ENCODE peak calls at places on chromosome 10, in ten cellular contexts. T is spleen, S is breast epithelium, H is heart left ventricle, P is fibroblast of the aortic adventitia, F is colonic mucosa, Y is AG09309, I is choroid plexus epithelial cell, M is astrocyte of the spinal cord, E is foreskin keratinocyte. N is an unnamed sample.

GRCh38 chr10:44888861-44889260 is 22.3 kb upstream of the TMEM72 start:
- DNase-seq in T (no peak), S (no peak), H (no peak), P (no peak), F (peak), Y (no peak), I (no peak), M (no peak), E (no peak), N (no peak)

GRCh38 chr10:90847436-90847835 is 10.4 kb downstream of the HTR7 start:
- DNase-seq in T (no peak), S (peak), H (no peak), P (peak), F (no peak), Y (no peak), I (peak), M (peak), E (peak), N (no peak)

GRCh38 chr10:60139290-60139689 is 232.9 kb upstream of the CCDC6 start:
- DNase-seq in T (no peak), S (no peak), H (no peak), P (no peak), F (no peak), Y (no peak), I (no peak), M (no peak), E (no peak), N (no peak)

GRCh38 chr10:90872648-90873020 is 860 bp downstream of the RPP30 start:
- DNase-seq in T (no peak), S (no peak), H (no peak), P (no peak), F (no peak), Y (no peak), I (no peak), M (no peak), E (no peak), N (no peak)

GRCh38 chr10:32577448-32577847 is 131.5 kb downstream of the CCDC7 start:
- DNase-seq in T (no peak), S (no peak), H (no peak), P (no peak), F (no peak), Y (peak), I (peak), M (no peak), E (peak), N (no peak)

GRCh38 chr10:76643465-76643864 is 994.1 kb downstream of the KCNMA1 start:
- DNase-seq in T (no peak), S (no peak), H (no peak), P (no peak), F (peak), Y (no peak), I (no peak), M (no peak), E (no peak), N (no peak)

GRCh38 chr10:7795605-7796004 is 7.6 kb downstream of the ATP5F1C start:
- DNase-seq in T (no peak), S (no peak), H (no peak), P (peak), F (no peak), Y (no peak), I (peak), M (peak), E (no peak), N (no peak)

GRCh38 chr10:114181971-114182370 is 2.8 kb downstream of the TDRD1 start:
- DNase-seq in T (no peak), S (peak), H (peak), P (no peak), F (peak), Y (no peak), I (no peak), M (no peak), E (no peak), N (no peak)

GRCh38 chr10:30510932-30511700 is 77.1 kb downstream of the MAP3K8 start:
- DNase-seq in T (no peak), S (no peak), H (no peak), P (no peak), F (no peak), Y (no peak), I (peak), M (no peak), E (no peak), N (no peak)

GRCh38 chr10:44835300-44835699 is 75.8 kb upstream of the TMEM72 start:
- DNase-seq in T (no peak), S (no peak), H (no peak), P (no peak), F (no peak), Y (no peak), I (no peak), M (no peak), E (no peak), N (no peak)

GRCh38 chr10:22420787-22421517 is 75.7 kb downstream of the SPAG6 start:
- DNase-seq in T (no peak), S (no peak), H (no peak), P (peak), F (no peak), Y (no peak), I (peak), M (no peak), E (no peak), N (no peak)
- TF ChIP-seq CTCF in T (no peak), S (no peak), H (no peak), P (peak), F (no peak), Y (peak), I (peak), M (no peak), E (peak), N (no peak)

GRCh38 chr10:178208-178607 is 43.0 kb downstream of the ZMYND11 start:
- DNase-seq in T (no peak), S (no peak), H (no peak), P (peak), F (no peak), Y (peak), I (peak), M (peak), E (no peak), N (no peak)
- TF ChIP-seq CTCF in T (peak), S (no peak), H (peak), P (peak), F (no peak), Y (peak), I (peak), M (peak), E (peak), N (peak)

GRCh38 chr10:93746844-93747284 is 10.9 kb upstream of the LGI1 start:
- DNase-seq in T (no peak), S (peak), H (no peak), P (peak), F (peak), Y (peak), I (peak), M (peak), E (peak), N (no peak)
- TF ChIP-seq CTCF in T (no peak), S (no peak), H (no peak), P (peak), F (peak), Y (peak), I (peak), M (peak), E (peak), N (no peak)

DNA sequence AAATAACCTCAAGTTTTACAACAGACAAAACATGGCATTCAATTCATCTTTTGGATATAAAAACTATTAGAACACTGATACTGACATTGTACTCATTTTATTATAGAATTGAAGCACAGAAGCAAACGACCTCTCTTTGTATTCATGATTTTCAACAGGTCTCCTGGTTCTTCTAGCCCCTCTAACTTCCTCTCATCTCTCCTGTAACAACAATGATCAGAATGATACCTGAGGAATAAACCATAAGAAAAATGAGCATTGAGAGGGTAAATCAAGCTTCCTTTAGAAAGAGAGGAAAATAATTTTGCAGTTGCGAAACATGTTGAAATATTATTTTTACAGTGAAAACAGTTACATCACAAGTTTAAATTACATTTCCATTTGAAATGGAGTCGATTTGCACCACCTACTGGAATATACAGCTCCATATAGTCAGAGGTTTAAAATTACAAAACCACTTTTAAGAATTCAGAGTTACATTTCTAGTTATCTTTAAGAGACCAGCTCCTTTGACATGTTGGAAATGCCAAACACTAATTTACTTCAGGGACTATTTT is 17.5 kb upstream of the TEX36 start:
- DNase-seq in T (no peak), S (no peak), H (no peak), P (peak), F (no peak), Y (no peak), I (peak), M (peak), E (no peak), N (no peak)
- TF ChIP-seq CTCF in T (no peak), S (no peak), H (no peak), P (peak), F (no peak), Y (peak), I (no peak), M (peak), E (peak), N (no peak)

GRCh38 chr10:96641396-96641795 is 54.6 kb upstream of the TM9SF3 start:
- DNase-seq in T (no peak), S (no peak), H (no peak), P (no peak), F (no peak), Y (no peak), I (no peak), M (no peak), E (no peak), N (no peak)

GRCh38 chr10:96642530-96642929 is 55.7 kb upstream of the TM9SF3 start:
- DNase-seq in T (no peak), S (no peak), H (no peak), P (no peak), F (no peak), Y (no peak), I (no peak), M (no peak), E (no peak), N (no peak)

GRCh38 chr10:96641896-96642295 is 55.1 kb upstream of the TM9SF3 start:
- DNase-seq in T (no peak), S (no peak), H (no peak), P (no peak), F (no peak), Y (no peak), I (no peak), M (no peak), E (no peak), N (no peak)

GRCh38 chr10:96643920-96644319 is 57.1 kb upstream of the TM9SF3 start:
- DNase-seq in T (no peak), S (no peak), H (no peak), P (no peak), F (no peak), Y (no peak), I (no peak), M (no peak), E (no peak), N (no peak)

GRCh38 chr10:96642973-96643372 is 56.2 kb upstream of the TM9SF3 start:
- DNase-seq in T (peak), S (no peak), H (peak), P (no peak), F (peak), Y (no peak), I (peak), M (peak), E (no peak), N (peak)
- TF ChIP-seq CTCF in T (peak), S (no peak), H (no peak), P (peak), F (peak), Y (peak), I (peak), M (peak), E (peak), N (peak)

GRCh38 chr10:124303662-124304418 is 114.9 kb downstream of the OAT start:
- DNase-seq in T (peak), S (no peak), H (no peak), P (no peak), F (no peak), Y (no peak), I (no peak), M (no peak), E (no peak), N (no peak)
- TF ChIP-seq CTCF in T (no peak), S (no peak), H (no peak), P (no peak), F (no peak), Y (no peak), I (no peak), M (no peak), E (no peak), N (no peak)

DNA sequence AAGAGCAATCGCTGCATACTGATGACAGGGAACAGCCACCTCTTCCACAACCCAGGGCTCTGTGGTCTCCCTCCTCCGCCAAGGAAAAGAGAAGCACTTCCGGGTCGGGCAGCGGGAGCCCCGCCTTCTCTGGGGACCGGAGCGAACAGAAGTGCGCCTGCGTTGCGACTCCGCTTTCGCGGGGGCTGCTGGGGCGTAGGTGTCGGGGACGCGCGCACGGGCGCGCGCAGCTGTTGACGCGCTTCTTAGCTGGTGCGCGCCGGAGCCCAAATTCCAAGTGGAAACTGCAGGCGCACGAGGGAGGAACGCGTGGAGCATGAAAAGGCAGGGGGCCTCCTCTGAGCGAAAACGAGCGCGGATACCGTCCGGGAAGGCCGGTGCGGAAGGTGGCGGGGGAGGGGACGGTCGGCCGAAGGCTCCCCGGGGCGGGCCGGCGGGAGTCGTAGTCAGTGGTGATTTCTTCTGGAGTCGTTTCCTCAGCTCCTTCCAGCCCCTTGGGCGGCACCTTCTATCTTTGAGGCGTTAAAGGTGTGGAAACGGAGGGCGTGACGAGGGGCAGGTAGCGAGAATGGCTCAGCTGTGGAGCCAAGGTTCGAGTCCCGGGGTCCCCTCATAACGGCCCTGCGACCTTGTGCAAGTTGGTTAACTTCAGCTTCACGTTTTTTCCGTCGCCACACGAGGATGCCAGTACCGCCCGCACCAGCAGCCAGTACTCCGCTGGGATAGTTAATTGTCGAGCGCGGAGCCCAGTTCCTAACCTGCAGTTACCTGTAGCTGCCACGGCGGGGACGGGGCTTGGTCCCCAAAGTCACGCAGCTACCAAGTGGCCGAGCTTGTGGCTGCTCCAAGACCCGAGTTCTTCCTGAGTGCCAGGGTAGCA is at the start of the genes COX15 and CUTC:
- DNase-seq in T (peak), S (peak), H (peak), P (peak), F (peak), Y (peak), I (peak), M (peak), E (peak), N (peak)
- TF ChIP-seq CTCF in T (peak), S (peak), H (peak), P (peak), F (peak), Y (peak), I (peak), M (peak), E (peak), N (peak)

N was measured in CD14-positive monocyte.